ENCODE peak calls at places on chromosomes 2 and 18, in five cellular contexts. S, L, R, Z and F are unnamed samples.

GRCh38 chr18:60905699-60906098 is 427.5 kb upstream of the CDH20 start:
- DNase-seq in S (no peak), Z (no peak), L (no peak), R (no peak), F (no peak)

GRCh38 chr2:73827018-73827417 is 1.7 kb upstream of the STAMBP start:
- DNase-seq in S (no peak), R (no peak), Z (no peak), L (no peak), F (no peak)

GRCh38 chr2:135451966-135452365 is 79.1 kb downstream of the ZRANB3 start:
- DNase-seq in R (no peak), L (no peak), Z (no peak), S (no peak), F (no peak)

GRCh38 chr2:19038096-19039015 is 320.1 kb downstream of the OSR1 start:
- DNase-seq in S (no peak), Z (peak), L (no peak), R (no peak), F (no peak)

GRCh38 chr2:221501210-221501882 is 70.8 kb downstream of the EPHA4 start:
- DNase-seq in Z (peak), S (no peak), R (no peak), L (no peak), F (no peak)

GRCh38 chr2:190879474-190880373 is 897 bp upstream of the GLS start:
- DNase-seq in Z (no peak), L (no peak), R (peak), S (no peak), F (no peak)

GRCh38 chr2:60855989-60856669 is 25.2 kb upstream of the REL start:
- DNase-seq in Z (no peak), R (no peak), L (no peak), S (no peak), F (no peak)

GRCh38 chr18:26135563-26135962 is 1.9 kb downstream of the PSMA8 start:
- DNase-seq in L (no peak), Z (no peak), S (no peak), R (no peak), F (no peak)

GRCh38 chr2:217916504-217917254 is 86.1 kb downstream of the TNS1 start:
- DNase-seq in Z (no peak), S (no peak), L (no peak), R (no peak), F (no peak)

GRCh38 chr2:232588680-232589585 is 38.4 kb downstream of the EIF4E2 start:
- DNase-seq in Z (peak), L (peak), R (no peak), S (no peak), F (no peak)

GRCh38 chr2:152395132-152396024 is 60.4 kb downstream of the FMNL2 start:
- DNase-seq in L (no peak), S (no peak), Z (no peak), R (no peak), F (no peak)

GRCh38 chr18:7902399-7902839 is 335.3 kb downstream of the PTPRM start:
- DNase-seq in S (no peak), L (no peak), Z (no peak), R (no peak), F (no peak)

GRCh38 chr2:231189571-231190495 is 8.6 kb upstream of the ARMC9 start:
- DNase-seq in Z (no peak), R (no peak), S (no peak), L (peak), F (no peak)

GRCh38 chr2:133418671-133419070 is 149.6 kb downstream of the NCKAP5 start:
- DNase-seq in Z (no peak), S (no peak), L (no peak), R (no peak), F (no peak)

GRCh38 chr2:238964544-238965113 is 116.7 kb downstream of the TWIST2 start:
- DNase-seq in R (no peak), S (no peak), L (no peak), Z (no peak), F (no peak)

GRCh38 chr2:154093856-154094255 is 222.1 kb downstream of the GALNT13 start:
- DNase-seq in Z (no peak), R (no peak), L (no peak), S (no peak), F (no peak)

GRCh38 chr2:219639356-219639755 is 11.9 kb downstream of the SLC4A3 start:
- DNase-seq in S (no peak), Z (no peak), R (no peak), L (no peak), F (no peak)

GRCh38 chr18:28684746-28685145 is 507.8 kb upstream of the CDH2 start:
- DNase-seq in L (no peak), R (no peak), Z (no peak), S (no peak), F (no peak)

GRCh38 chr2:58466803-58467202 is 225.7 kb upstream of the FANCL start:
- DNase-seq in Z (no peak), S (no peak), L (no peak), R (no peak), F (no peak)

GRCh38 chr2:203812294-203813221 is 55.0 kb upstream of the CTLA4 start:
- DNase-seq in L (no peak), Z (no peak), R (no peak), S (no peak), F (no peak)

GRCh38 chr2:176582990-176583481 is 313.8 kb downstream of the MTX2 start:
- DNase-seq in S (no peak), Z (peak), L (no peak), R (no peak), F (no peak)

GRCh38 chr2:69196327-69197117 is 183.5 kb downstream of the ANTXR1 start:
- DNase-seq in R (no peak), L (no peak), Z (peak), S (no peak), F (no peak)

GRCh38 chr2:212732860-212733259 is 194.3 kb upstream of the ERBB4 start:
- DNase-seq in Z (no peak), L (no peak), R (no peak), S (no peak), F (no peak)

GRCh38 chr2:19865151-19865550 is 36.6 kb downstream of the TTC32 start:
- DNase-seq in R (no peak), L (no peak), Z (no peak), S (no peak), F (no peak)

GRCh38 chr2:196979976-196980375 is 53.5 kb upstream of the PGAP1 start:
- DNase-seq in R (no peak), S (no peak), Z (no peak), L (no peak), F (no peak)

GRCh38 chr18:56721031-56721430 is 69.9 kb downstream of the WDR7 start:
- DNase-seq in L (no peak), R (no peak), Z (no peak), S (no peak), F (no peak)

GRCh38 chr2:134231296-134231964 is 22.4 kb upstream of the MGAT5 start:
- DNase-seq in S (no peak), R (no peak), L (no peak), Z (no peak), F (no peak)

GRCh38 chr18:63131944-63132818 is 187.4 kb downstream of the BCL2 start:
- DNase-seq in R (no peak), L (no peak), Z (no peak), S (no peak), F (no peak)

GRCh38 chr2:84888401-84889276 is 7.8 kb upstream of the TRABD2A start:
- DNase-seq in S (no peak), Z (no peak), L (peak), R (peak), F (no peak)